ENCODE peak calls at places on chromosome 16, in nine cellular contexts. O is activated T-cell treated with anti-CD3 and anti-CD28 coated beads for 1 hour; L is GF-D8; Q is NCI-H1930; R is left cardiac atrium; A is iris pigment epithelial cell; W is effector CD4-positive, alpha-beta T cell; Z is heart left ventricle; U is A549. N is an unnamed sample.

GRCh38 chr16:87729266-87729954 is 36.4 kb downstream of the KLHDC4 start:
- DNase-seq in O (no peak), L (no peak), Q (no peak), R (no peak), A (no peak), W (no peak), Z (peak; percentile 34), U (no peak), N (no peak)

GRCh38 chr16:3696425-3697218 is 20.7 kb downstream of the TRAP1 start:
- DNase-seq in O (no peak), L (no peak), Q (no peak), R (no peak), A (peak; percentile 97), W (no peak), Z (no peak), U (no peak), N (no peak)

GRCh38 chr16:64481497-64481896 is 640.4 kb downstream of the CDH11 start:
- DNase-seq in O (no peak), L (no peak), Q (no peak), R (no peak), A (no peak), W (no peak), Z (no peak), U (no peak), N (no peak)

GRCh38 chr16:29862884-29863668 is at the start of gene CDIPT:
- DNase-seq in O (peak; percentile 88), L (peak; percentile 89), Q (peak; percentile 93), R (peak; percentile 96), A (peak; percentile 97), W (peak; percentile 91), Z (peak; percentile 97), U (peak; percentile 84), N (peak; percentile 95)

GRCh38 chr16:57759541-57760356 is 24.2 kb downstream of the KATNB1 start:
- DNase-seq in O (no peak), L (no peak), Q (no peak), R (no peak), A (no peak), W (no peak), Z (no peak), U (no peak), N (no peak)

GRCh38 chr16:27322858-27323780 is 9.3 kb downstream of the IL4R start:
- DNase-seq in O (no peak), L (no peak), Q (no peak), R (no peak), A (no peak), W (no peak), Z (no peak), U (no peak), N (no peak)

GRCh38 chr16:6898896-6899295 is 433.7 kb upstream of the RBFOX1 start:
- DNase-seq in O (no peak), L (no peak), Q (no peak), R (no peak), A (no peak), W (no peak), Z (no peak), U (no peak), N (no peak)

GRCh38 chr16:79994413-79994812 is 393.9 kb upstream of the MAF start:
- DNase-seq in O (no peak), L (no peak), Q (no peak), R (no peak), A (no peak), W (no peak), Z (no peak), U (no peak), N (no peak)

GRCh38 chr16:86133847-86134375 is 234.9 kb downstream of the IRF8 start:
- DNase-seq in O (no peak), L (no peak), Q (no peak), R (no peak), A (no peak), W (no peak), Z (no peak), U (no peak), N (no peak)

GRCh38 chr16:83826146-83826913 is 18.6 kb downstream of the HSBP1 start:
- DNase-seq in O (peak; percentile 74), L (no peak), Q (peak; percentile 35), R (peak; percentile 86), A (peak; percentile 87), W (peak; percentile 66), Z (peak; percentile 88), U (peak; percentile 82), N (peak; percentile 93)

GRCh38 chr16:85123891-85124635 is 11.8 kb upstream of the CIBAR2 start:
- DNase-seq in O (no peak), L (no peak), Q (no peak), R (peak; percentile 90), A (peak; percentile 85), W (no peak), Z (peak; percentile 75), U (no peak), N (peak; percentile 82)

GRCh38 chr16:70647461-70648359 is 1.4 kb downstream of the IL34 start:
- DNase-seq in O (no peak), L (no peak), Q (no peak), R (no peak), A (no peak), W (no peak), Z (no peak), U (no peak), N (no peak)

GRCh38 chr16:49850558-49851467 is 5.1 kb downstream of the ZNF423 start:
- DNase-seq in O (no peak), L (no peak), Q (no peak), R (no peak), A (no peak), W (no peak), Z (no peak), U (no peak), N (no peak)

GRCh38 chr16:57592591-57593003 is 35.8 kb upstream of the ADGRG1 start:
- DNase-seq in O (peak; percentile 41), L (peak; percentile 84), Q (no peak), R (no peak), A (no peak), W (peak; percentile 39), Z (no peak), U (no peak), N (no peak)

GRCh38 chr16:81779540-81780320 is 639 bp downstream of the PLCG2 start:
- DNase-seq in O (no peak), L (no peak), Q (no peak), R (peak; percentile 33), A (peak; percentile 20), W (no peak), Z (peak; percentile 43), U (peak; percentile 48), N (no peak)

N was measured in AG08395.